ENCODE peak calls at places on chromosome 15, in five cellular contexts. One of them, this sample, is unnamed.

GRCh38 chr15:45634442-45635190 is at the start of gene SQOR:
- DNase-seq in activated CD8-positive, alpha-beta T cell treated with anti-CD3 and anti-CD28 coated beads for 36 hours: peak; percentile 84
- DNase-seq in cardiac muscle cell: peak; percentile 71
- DNase-seq in nephron progenitor cell: peak; percentile 71
- DNase-seq in IMR-90: peak; percentile 54
- DNase-seq in this sample: peak; percentile 38

GRCh38 chr15:84865074-84865569 is 19.3 kb upstream of the SLC28A1 start:
- DNase-seq in activated CD8-positive, alpha-beta T cell treated with anti-CD3 and anti-CD28 coated beads for 36 hours: no peak
- DNase-seq in cardiac muscle cell: no peak
- DNase-seq in nephron progenitor cell: no peak
- DNase-seq in IMR-90: no peak
- DNase-seq in this sample: no peak

GRCh38 chr15:48861813-48862431 is 16.0 kb upstream of the EID1 start:
- DNase-seq in activated CD8-positive, alpha-beta T cell treated with anti-CD3 and anti-CD28 coated beads for 36 hours: peak; percentile 22
- DNase-seq in cardiac muscle cell: peak; percentile 70
- DNase-seq in nephron progenitor cell: peak; percentile 48
- DNase-seq in IMR-90: peak; percentile 82
- DNase-seq in this sample: peak; percentile 32

GRCh38 chr15:77481670-77482069 is 61.0 kb downstream of the HMG20A start:
- DNase-seq in activated CD8-positive, alpha-beta T cell treated with anti-CD3 and anti-CD28 coated beads for 36 hours: no peak
- DNase-seq in cardiac muscle cell: no peak
- DNase-seq in nephron progenitor cell: no peak
- DNase-seq in IMR-90: no peak
- DNase-seq in this sample: no peak

GRCh38 chr15:48962662-48963523 is 826 bp downstream of the SHC4 start:
- DNase-seq in activated CD8-positive, alpha-beta T cell treated with anti-CD3 and anti-CD28 coated beads for 36 hours: peak; percentile 33
- DNase-seq in cardiac muscle cell: peak; percentile 58
- DNase-seq in nephron progenitor cell: peak; percentile 55
- DNase-seq in IMR-90: peak; percentile 61
- DNase-seq in this sample: peak; percentile 35

GRCh38 chr15:92421980-92422379 is 28.3 kb downstream of the ST8SIA2 start:
- DNase-seq in activated CD8-positive, alpha-beta T cell treated with anti-CD3 and anti-CD28 coated beads for 36 hours: no peak
- DNase-seq in cardiac muscle cell: no peak
- DNase-seq in nephron progenitor cell: no peak
- DNase-seq in IMR-90: peak; percentile 14
- DNase-seq in this sample: no peak

GRCh38 chr15:91345761-91346160 is 245.7 kb downstream of the SV2B start:
- DNase-seq in activated CD8-positive, alpha-beta T cell treated with anti-CD3 and anti-CD28 coated beads for 36 hours: no peak
- DNase-seq in cardiac muscle cell: no peak
- DNase-seq in nephron progenitor cell: no peak
- DNase-seq in IMR-90: no peak
- DNase-seq in this sample: no peak

GRCh38 chr15:73621286-73621826 is 11.8 kb downstream of the NPTN start:
- DNase-seq in activated CD8-positive, alpha-beta T cell treated with anti-CD3 and anti-CD28 coated beads for 36 hours: no peak
- DNase-seq in cardiac muscle cell: no peak
- DNase-seq in nephron progenitor cell: no peak
- DNase-seq in IMR-90: no peak
- DNase-seq in this sample: no peak

GRCh38 chr15:91884604-91885003 is 31.1 kb downstream of the SLCO3A1 start:
- DNase-seq in activated CD8-positive, alpha-beta T cell treated with anti-CD3 and anti-CD28 coated beads for 36 hours: no peak
- DNase-seq in cardiac muscle cell: no peak
- DNase-seq in nephron progenitor cell: no peak
- DNase-seq in IMR-90: peak; percentile 51
- DNase-seq in this sample: no peak

DNA sequence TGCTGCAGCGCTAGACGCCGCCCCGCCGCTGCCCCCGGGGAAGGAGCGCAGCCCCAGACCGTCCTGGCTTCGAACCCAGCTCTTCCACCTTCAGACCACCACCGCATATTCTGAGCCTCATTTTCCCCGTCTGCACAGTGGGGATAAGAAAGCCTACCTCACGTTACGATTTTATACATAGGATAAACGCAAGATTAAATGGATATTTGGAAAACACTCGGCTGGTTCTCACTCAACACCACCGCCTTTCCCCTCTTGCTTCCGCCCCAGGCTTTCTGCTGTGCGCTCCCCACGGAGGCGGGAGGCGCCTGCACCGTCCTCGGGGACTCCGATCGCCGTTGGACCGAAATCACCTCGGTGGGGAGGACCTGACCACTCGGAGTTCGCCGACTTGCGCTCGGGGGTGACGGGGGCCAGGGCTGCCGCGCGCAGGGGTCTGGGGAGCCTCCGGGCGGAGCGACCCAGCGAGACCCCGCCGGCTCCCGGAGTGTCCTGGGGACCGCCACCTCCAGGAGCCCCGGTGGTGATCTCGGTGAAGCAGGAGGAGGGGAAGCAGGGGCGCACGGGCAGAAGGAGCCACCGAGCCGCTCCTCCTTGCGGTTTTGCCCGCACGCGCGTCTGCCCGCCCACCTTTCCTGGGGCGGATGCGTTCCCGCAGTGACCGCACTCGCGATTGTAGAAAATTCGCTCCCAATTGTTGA is 4.0 kb downstream of the FBXL22 start:
- DNase-seq in activated CD8-positive, alpha-beta T cell treated with anti-CD3 and anti-CD28 coated beads for 36 hours: peak; percentile 66
- DNase-seq in cardiac muscle cell: peak; percentile 36
- DNase-seq in nephron progenitor cell: peak; percentile 56
- DNase-seq in IMR-90: peak; percentile 44
- DNase-seq in this sample: peak; percentile 28
- TF ChIP-seq CTCF in activated CD8-positive, alpha-beta T cell treated with anti-CD3 and anti-CD28 coated beads for 36 hours: no peak
- TF ChIP-seq CTCF in cardiac muscle cell: no peak
- TF ChIP-seq CTCF in nephron progenitor cell: no peak
- TF ChIP-seq CTCF in IMR-90: no peak
- TF ChIP-seq CTCF in this sample: peak; percentile 5

DNA sequence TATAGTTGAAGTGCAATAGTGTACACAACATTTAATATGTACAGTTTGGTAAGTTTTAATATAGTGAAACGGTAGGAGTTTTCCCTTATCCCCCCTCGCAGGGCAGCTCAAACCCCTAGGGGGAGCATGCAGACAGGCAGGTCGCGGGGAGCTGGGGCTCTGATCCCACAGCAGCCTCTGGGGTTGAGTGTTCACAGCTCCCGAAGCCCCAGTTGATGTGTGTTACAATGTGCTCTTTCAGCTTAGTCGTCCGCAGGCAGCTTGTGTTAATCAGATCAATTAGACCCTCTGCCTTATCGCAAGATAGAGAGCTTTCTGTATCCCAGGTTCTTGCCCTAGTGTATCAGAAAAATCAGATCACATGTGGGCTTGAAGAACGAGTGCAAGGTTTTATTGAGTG is 143.1 kb upstream of the CHRNA7 start:
- DNase-seq in activated CD8-positive, alpha-beta T cell treated with anti-CD3 and anti-CD28 coated beads for 36 hours: peak; percentile 7
- DNase-seq in cardiac muscle cell: peak; percentile 11
- DNase-seq in nephron progenitor cell: peak; percentile 22
- DNase-seq in IMR-90: no peak
- DNase-seq in this sample: peak; percentile 8
- TF ChIP-seq CTCF in activated CD8-positive, alpha-beta T cell treated with anti-CD3 and anti-CD28 coated beads for 36 hours: no peak
- TF ChIP-seq CTCF in cardiac muscle cell: no peak
- TF ChIP-seq CTCF in nephron progenitor cell: peak; percentile 25
- TF ChIP-seq CTCF in IMR-90: no peak
- TF ChIP-seq CTCF in this sample: peak; percentile 36

GRCh38 chr15:81813215-81813614 is 232.6 kb downstream of the MEX3B start:
- DNase-seq in activated CD8-positive, alpha-beta T cell treated with anti-CD3 and anti-CD28 coated beads for 36 hours: no peak
- DNase-seq in cardiac muscle cell: no peak
- DNase-seq in nephron progenitor cell: no peak
- DNase-seq in IMR-90: no peak
- DNase-seq in this sample: no peak
- TF ChIP-seq CTCF in activated CD8-positive, alpha-beta T cell treated with anti-CD3 and anti-CD28 coated beads for 36 hours: no peak
- TF ChIP-seq CTCF in cardiac muscle cell: no peak
- TF ChIP-seq CTCF in nephron progenitor cell: peak; percentile 32
- TF ChIP-seq CTCF in IMR-90: peak; percentile 25
- TF ChIP-seq CTCF in this sample: peak; percentile 41

GRCh38 chr15:37788767-37789391 is 145.6 kb upstream of the TMCO5A start:
- DNase-seq in activated CD8-positive, alpha-beta T cell treated with anti-CD3 and anti-CD28 coated beads for 36 hours: no peak
- DNase-seq in cardiac muscle cell: no peak
- DNase-seq in nephron progenitor cell: no peak
- DNase-seq in IMR-90: no peak
- DNase-seq in this sample: no peak
- TF ChIP-seq CTCF in activated CD8-positive, alpha-beta T cell treated with anti-CD3 and anti-CD28 coated beads for 36 hours: no peak
- TF ChIP-seq CTCF in cardiac muscle cell: no peak
- TF ChIP-seq CTCF in nephron progenitor cell: no peak
- TF ChIP-seq CTCF in IMR-90: no peak
- TF ChIP-seq CTCF in this sample: no peak

DNA sequence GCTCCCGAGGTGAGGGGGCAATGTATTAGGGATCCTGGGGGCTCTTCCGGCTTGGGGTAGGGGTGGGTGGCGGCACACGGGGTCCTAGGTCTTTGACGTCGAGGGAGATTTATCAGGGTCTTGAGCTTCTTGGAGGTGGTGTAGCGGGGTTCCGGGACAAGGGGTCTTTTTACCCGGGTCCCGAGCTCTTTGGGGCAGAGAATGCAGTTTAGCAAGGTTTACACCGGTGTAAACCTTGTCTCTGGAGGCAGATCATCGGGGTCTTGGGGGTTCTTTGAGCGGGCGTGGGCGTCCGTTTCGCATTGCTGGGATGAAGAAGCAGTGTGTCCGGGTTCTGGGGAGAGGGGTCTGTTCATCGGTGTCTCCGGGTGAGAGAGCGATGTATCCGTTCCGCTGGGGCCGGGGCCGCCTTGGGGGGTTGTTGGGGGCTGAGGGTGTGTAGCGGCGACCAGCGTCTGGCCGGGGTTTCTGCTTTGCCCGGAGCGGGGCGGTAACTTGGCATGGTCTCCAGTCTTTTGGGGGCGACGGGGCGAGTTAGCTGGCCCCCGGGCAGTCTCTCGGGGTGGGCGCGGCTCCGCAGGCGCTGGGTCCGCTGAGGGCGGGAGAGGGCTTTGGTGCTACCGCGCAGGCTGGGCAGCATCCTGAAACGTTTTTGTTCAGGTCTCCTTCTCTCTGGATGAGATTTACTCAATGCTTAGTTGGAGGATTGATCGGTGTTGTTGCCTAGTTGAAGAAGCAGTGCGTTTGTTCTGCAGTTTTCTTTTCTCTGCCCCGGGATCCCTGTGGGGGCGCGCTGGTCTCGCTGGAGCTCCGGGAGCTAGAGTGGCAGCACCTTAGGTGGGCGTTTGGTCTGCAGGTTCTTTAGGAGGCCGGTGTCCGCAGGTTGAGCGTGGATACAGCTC is 792 bp downstream of the GLCE start:
- DNase-seq in activated CD8-positive, alpha-beta T cell treated with anti-CD3 and anti-CD28 coated beads for 36 hours: peak; percentile 46
- DNase-seq in cardiac muscle cell: peak; percentile 67
- DNase-seq in nephron progenitor cell: peak; percentile 54
- DNase-seq in IMR-90: peak; percentile 16
- DNase-seq in this sample: peak; percentile 25
- TF ChIP-seq CTCF in activated CD8-positive, alpha-beta T cell treated with anti-CD3 and anti-CD28 coated beads for 36 hours: no peak
- TF ChIP-seq CTCF in cardiac muscle cell: peak; percentile 42
- TF ChIP-seq CTCF in nephron progenitor cell: no peak
- TF ChIP-seq CTCF in IMR-90: peak; percentile 27
- TF ChIP-seq CTCF in this sample: no peak

DNA sequence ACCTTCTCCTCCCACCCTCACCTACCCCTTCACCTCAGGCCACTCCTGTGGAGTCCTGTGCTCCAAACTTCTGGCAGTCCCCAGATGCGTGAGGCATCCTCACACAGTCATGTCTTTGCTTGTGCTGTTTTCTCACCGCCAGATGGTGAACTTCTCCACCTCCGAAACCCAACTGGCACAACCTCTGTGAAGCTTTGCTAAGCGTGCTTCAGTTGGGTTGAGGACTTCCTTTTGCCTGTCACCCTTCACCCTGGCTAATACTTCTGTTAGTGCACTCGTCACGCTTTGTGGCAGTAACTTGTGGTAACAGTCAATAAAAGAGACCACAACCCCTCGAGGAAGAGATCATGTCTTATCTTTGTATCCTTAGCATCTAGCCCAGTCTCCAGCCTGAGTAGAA is 42.0 kb upstream of the SKOR1 start:
- DNase-seq in activated CD8-positive, alpha-beta T cell treated with anti-CD3 and anti-CD28 coated beads for 36 hours: peak; percentile 67
- DNase-seq in cardiac muscle cell: no peak
- DNase-seq in nephron progenitor cell: no peak
- DNase-seq in IMR-90: no peak
- DNase-seq in this sample: no peak
- TF ChIP-seq CTCF in activated CD8-positive, alpha-beta T cell treated with anti-CD3 and anti-CD28 coated beads for 36 hours: no peak
- TF ChIP-seq CTCF in cardiac muscle cell: no peak
- TF ChIP-seq CTCF in nephron progenitor cell: no peak
- TF ChIP-seq CTCF in IMR-90: no peak
- TF ChIP-seq CTCF in this sample: no peak

GRCh38 chr15:28901987-28902745 is 16.4 kb downstream of the APBA2 start:
- DNase-seq in activated CD8-positive, alpha-beta T cell treated with anti-CD3 and anti-CD28 coated beads for 36 hours: no peak
- DNase-seq in cardiac muscle cell: no peak
- DNase-seq in nephron progenitor cell: no peak
- DNase-seq in IMR-90: no peak
- DNase-seq in this sample: no peak
- TF ChIP-seq CTCF in activated CD8-positive, alpha-beta T cell treated with anti-CD3 and anti-CD28 coated beads for 36 hours: no peak
- TF ChIP-seq CTCF in cardiac muscle cell: no peak
- TF ChIP-seq CTCF in nephron progenitor cell: no peak
- TF ChIP-seq CTCF in IMR-90: peak; percentile 7
- TF ChIP-seq CTCF in this sample: peak; percentile 30